ENCODE peak calls at places on chromosomes 12 and 14, in six cellular contexts. One of them, this sample, is unnamed.

GRCh38 chr14:67569011-67569650 is 30.9 kb downstream of the PIGH start:
- DNase-seq in fibroblast of pulmonary artery: no peak
- DNase-seq in astrocyte of the spinal cord: no peak
- DNase-seq in bronchial epithelial cell: no peak
- DNase-seq in activated T-helper 1 cell treated with Interleukin-2 at 50 U/mL for 16 hours: no peak
- DNase-seq in NCI-H2029 treated with DMSO at 0.1 percent for 48 hours: no peak
- DNase-seq in this sample: no peak

GRCh38 chr14:37253905-37254304 is 56.2 kb downstream of the MIPOL1 start:
- DNase-seq in bronchial epithelial cell: peak; percentile 72
- DNase-seq in astrocyte of the spinal cord: peak; percentile 74
- DNase-seq in fibroblast of pulmonary artery: peak; percentile 83
- DNase-seq in activated T-helper 1 cell treated with Interleukin-2 at 50 U/mL for 16 hours: no peak
- DNase-seq in NCI-H2029 treated with DMSO at 0.1 percent for 48 hours: peak; percentile 58
- DNase-seq in this sample: peak; percentile 17

GRCh38 chr12:97568336-97569180 is 106.0 kb downstream of the RMST start:
- DNase-seq in astrocyte of the spinal cord: no peak
- DNase-seq in NCI-H2029 treated with DMSO at 0.1 percent for 48 hours: no peak
- DNase-seq in fibroblast of pulmonary artery: no peak
- DNase-seq in bronchial epithelial cell: peak; percentile 98
- DNase-seq in activated T-helper 1 cell treated with Interleukin-2 at 50 U/mL for 16 hours: no peak
- DNase-seq in this sample: peak; percentile 31

GRCh38 chr12:129871991-129872969 is 31.5 kb downstream of the TMEM132D start:
- DNase-seq in NCI-H2029 treated with DMSO at 0.1 percent for 48 hours: peak; percentile 56
- DNase-seq in astrocyte of the spinal cord: no peak
- DNase-seq in bronchial epithelial cell: no peak
- DNase-seq in activated T-helper 1 cell treated with Interleukin-2 at 50 U/mL for 16 hours: no peak
- DNase-seq in fibroblast of pulmonary artery: no peak
- DNase-seq in this sample: no peak

GRCh38 chr14:90538095-90538494 is 141.3 kb downstream of the CALM1 start:
- DNase-seq in activated T-helper 1 cell treated with Interleukin-2 at 50 U/mL for 16 hours: no peak
- DNase-seq in fibroblast of pulmonary artery: no peak
- DNase-seq in NCI-H2029 treated with DMSO at 0.1 percent for 48 hours: no peak
- DNase-seq in astrocyte of the spinal cord: no peak
- DNase-seq in bronchial epithelial cell: no peak
- DNase-seq in this sample: no peak

GRCh38 chr14:105055334-105055733 is 9.9 kb downstream of the GPR132 start:
- DNase-seq in NCI-H2029 treated with DMSO at 0.1 percent for 48 hours: no peak
- DNase-seq in bronchial epithelial cell: no peak
- DNase-seq in fibroblast of pulmonary artery: no peak
- DNase-seq in activated T-helper 1 cell treated with Interleukin-2 at 50 U/mL for 16 hours: no peak
- DNase-seq in astrocyte of the spinal cord: no peak
- DNase-seq in this sample: no peak

GRCh38 chr12:94973202-94973601 is 30.3 kb downstream of the NDUFA12 start:
- DNase-seq in activated T-helper 1 cell treated with Interleukin-2 at 50 U/mL for 16 hours: no peak
- DNase-seq in NCI-H2029 treated with DMSO at 0.1 percent for 48 hours: no peak
- DNase-seq in astrocyte of the spinal cord: no peak
- DNase-seq in bronchial epithelial cell: no peak
- DNase-seq in fibroblast of pulmonary artery: peak; percentile 36
- DNase-seq in this sample: no peak

GRCh38 chr14:38238332-38238731 is 17.6 kb downstream of the CLEC14A start:
- DNase-seq in fibroblast of pulmonary artery: peak; percentile 35
- DNase-seq in activated T-helper 1 cell treated with Interleukin-2 at 50 U/mL for 16 hours: no peak
- DNase-seq in bronchial epithelial cell: no peak
- DNase-seq in astrocyte of the spinal cord: peak; percentile 15
- DNase-seq in NCI-H2029 treated with DMSO at 0.1 percent for 48 hours: no peak
- DNase-seq in this sample: no peak

GRCh38 chr14:38255673-38256357 is at the start of gene CLEC14A:
- DNase-seq in bronchial epithelial cell: no peak
- DNase-seq in astrocyte of the spinal cord: peak; percentile 13
- DNase-seq in NCI-H2029 treated with DMSO at 0.1 percent for 48 hours: no peak
- DNase-seq in fibroblast of pulmonary artery: no peak
- DNase-seq in activated T-helper 1 cell treated with Interleukin-2 at 50 U/mL for 16 hours: no peak
- DNase-seq in this sample: peak; percentile 23

GRCh38 chr14:96739511-96739910 is 57.7 kb upstream of the VRK1 start:
- DNase-seq in NCI-H2029 treated with DMSO at 0.1 percent for 48 hours: no peak
- DNase-seq in activated T-helper 1 cell treated with Interleukin-2 at 50 U/mL for 16 hours: no peak
- DNase-seq in astrocyte of the spinal cord: no peak
- DNase-seq in fibroblast of pulmonary artery: no peak
- DNase-seq in bronchial epithelial cell: no peak
- DNase-seq in this sample: no peak

GRCh38 chr12:52119398-52120254 is 40.1 kb downstream of the SMIM41 start:
- DNase-seq in fibroblast of pulmonary artery: peak; percentile 16
- DNase-seq in NCI-H2029 treated with DMSO at 0.1 percent for 48 hours: peak; percentile 73
- DNase-seq in astrocyte of the spinal cord: peak; percentile 28
- DNase-seq in bronchial epithelial cell: peak; percentile 37
- DNase-seq in activated T-helper 1 cell treated with Interleukin-2 at 50 U/mL for 16 hours: no peak
- DNase-seq in this sample: peak; percentile 64

GRCh38 chr12:788288-788687 is 35.9 kb downstream of the WNK1 start:
- DNase-seq in bronchial epithelial cell: no peak
- DNase-seq in activated T-helper 1 cell treated with Interleukin-2 at 50 U/mL for 16 hours: no peak
- DNase-seq in astrocyte of the spinal cord: no peak
- DNase-seq in NCI-H2029 treated with DMSO at 0.1 percent for 48 hours: no peak
- DNase-seq in fibroblast of pulmonary artery: no peak
- DNase-seq in this sample: no peak

GRCh38 chr12:17108877-17109520 is 503.0 kb upstream of the LMO3 start:
- DNase-seq in activated T-helper 1 cell treated with Interleukin-2 at 50 U/mL for 16 hours: no peak
- DNase-seq in NCI-H2029 treated with DMSO at 0.1 percent for 48 hours: no peak
- DNase-seq in bronchial epithelial cell: peak; percentile 21
- DNase-seq in fibroblast of pulmonary artery: no peak
- DNase-seq in astrocyte of the spinal cord: peak; percentile 58
- DNase-seq in this sample: no peak

GRCh38 chr12:106248177-106248848 is 493 bp upstream of the CKAP4 start:
- DNase-seq in fibroblast of pulmonary artery: peak; percentile 85
- DNase-seq in bronchial epithelial cell: peak; percentile 39
- DNase-seq in NCI-H2029 treated with DMSO at 0.1 percent for 48 hours: no peak
- DNase-seq in activated T-helper 1 cell treated with Interleukin-2 at 50 U/mL for 16 hours: no peak
- DNase-seq in astrocyte of the spinal cord: peak; percentile 68
- DNase-seq in this sample: peak; percentile 73

GRCh38 chr12:54390668-54391551 is 6.4 kb upstream of the ZNF385A start:
- DNase-seq in NCI-H2029 treated with DMSO at 0.1 percent for 48 hours: no peak
- DNase-seq in activated T-helper 1 cell treated with Interleukin-2 at 50 U/mL for 16 hours: peak; percentile 54
- DNase-seq in bronchial epithelial cell: peak; percentile 60
- DNase-seq in fibroblast of pulmonary artery: no peak
- DNase-seq in astrocyte of the spinal cord: no peak
- DNase-seq in this sample: no peak

GRCh38 chr12:132834181-132834711 is 5.6 kb upstream of the GOLGA3 start:
- DNase-seq in NCI-H2029 treated with DMSO at 0.1 percent for 48 hours: no peak
- DNase-seq in bronchial epithelial cell: no peak
- DNase-seq in fibroblast of pulmonary artery: no peak
- DNase-seq in activated T-helper 1 cell treated with Interleukin-2 at 50 U/mL for 16 hours: no peak
- DNase-seq in astrocyte of the spinal cord: no peak
- DNase-seq in this sample: no peak

GRCh38 chr14:76919811-76920571 is 93.8 kb downstream of the LRRC74A start:
- DNase-seq in NCI-H2029 treated with DMSO at 0.1 percent for 48 hours: peak; percentile 46
- DNase-seq in fibroblast of pulmonary artery: peak; percentile 96
- DNase-seq in bronchial epithelial cell: peak; percentile 31
- DNase-seq in activated T-helper 1 cell treated with Interleukin-2 at 50 U/mL for 16 hours: no peak
- DNase-seq in astrocyte of the spinal cord: peak; percentile 88
- DNase-seq in this sample: peak; percentile 51

GRCh38 chr12:93234641-93235040 is 143.1 kb upstream of the NUDT4 start:
- DNase-seq in astrocyte of the spinal cord: no peak
- DNase-seq in fibroblast of pulmonary artery: no peak
- DNase-seq in activated T-helper 1 cell treated with Interleukin-2 at 50 U/mL for 16 hours: no peak
- DNase-seq in NCI-H2029 treated with DMSO at 0.1 percent for 48 hours: peak; percentile 78
- DNase-seq in bronchial epithelial cell: no peak
- DNase-seq in this sample: no peak

GRCh38 chr12:64077922-64078321 is 144.2 kb downstream of the KICS2 start:
- DNase-seq in fibroblast of pulmonary artery: peak; percentile 36
- DNase-seq in bronchial epithelial cell: peak; percentile 25
- DNase-seq in activated T-helper 1 cell treated with Interleukin-2 at 50 U/mL for 16 hours: no peak
- DNase-seq in NCI-H2029 treated with DMSO at 0.1 percent for 48 hours: no peak
- DNase-seq in astrocyte of the spinal cord: no peak
- DNase-seq in this sample: no peak

GRCh38 chr14:102481791-102482238 is 27.8 kb downstream of the ANKRD9 start:
- DNase-seq in astrocyte of the spinal cord: no peak
- DNase-seq in activated T-helper 1 cell treated with Interleukin-2 at 50 U/mL for 16 hours: no peak
- DNase-seq in bronchial epithelial cell: peak; percentile 81
- DNase-seq in NCI-H2029 treated with DMSO at 0.1 percent for 48 hours: no peak
- DNase-seq in fibroblast of pulmonary artery: peak; percentile 26
- DNase-seq in this sample: peak; percentile 58

GRCh38 chr12:110256780-110257431 is 24.1 kb upstream of the ATP2A2 start:
- DNase-seq in NCI-H2029 treated with DMSO at 0.1 percent for 48 hours: no peak
- DNase-seq in activated T-helper 1 cell treated with Interleukin-2 at 50 U/mL for 16 hours: no peak
- DNase-seq in astrocyte of the spinal cord: peak; percentile 11
- DNase-seq in bronchial epithelial cell: no peak
- DNase-seq in fibroblast of pulmonary artery: no peak
- DNase-seq in this sample: no peak

GRCh38 chr14:74488788-74489397 is 4.2 kb downstream of the NPC2 start:
- DNase-seq in bronchial epithelial cell: peak; percentile 61
- DNase-seq in activated T-helper 1 cell treated with Interleukin-2 at 50 U/mL for 16 hours: no peak
- DNase-seq in NCI-H2029 treated with DMSO at 0.1 percent for 48 hours: no peak
- DNase-seq in fibroblast of pulmonary artery: peak; percentile 72
- DNase-seq in astrocyte of the spinal cord: peak; percentile 62
- DNase-seq in this sample: no peak

GRCh38 chr12:65055874-65056273 is 65.2 kb downstream of the WIF1 start:
- DNase-seq in fibroblast of pulmonary artery: no peak
- DNase-seq in activated T-helper 1 cell treated with Interleukin-2 at 50 U/mL for 16 hours: no peak
- DNase-seq in bronchial epithelial cell: no peak
- DNase-seq in astrocyte of the spinal cord: no peak
- DNase-seq in NCI-H2029 treated with DMSO at 0.1 percent for 48 hours: no peak
- DNase-seq in this sample: no peak

GRCh38 chr12:75275702-75276101 is 54.4 kb downstream of the CAPS2 start:
- DNase-seq in activated T-helper 1 cell treated with Interleukin-2 at 50 U/mL for 16 hours: no peak
- DNase-seq in NCI-H2029 treated with DMSO at 0.1 percent for 48 hours: no peak
- DNase-seq in bronchial epithelial cell: no peak
- DNase-seq in fibroblast of pulmonary artery: no peak
- DNase-seq in astrocyte of the spinal cord: no peak
- DNase-seq in this sample: no peak

GRCh38 chr12:41917827-41918445 is 226.7 kb downstream of the GXYLT1 start:
- DNase-seq in activated T-helper 1 cell treated with Interleukin-2 at 50 U/mL for 16 hours: no peak
- DNase-seq in astrocyte of the spinal cord: peak; percentile 27
- DNase-seq in bronchial epithelial cell: peak; percentile 2
- DNase-seq in fibroblast of pulmonary artery: peak; percentile 18
- DNase-seq in NCI-H2029 treated with DMSO at 0.1 percent for 48 hours: no peak
- DNase-seq in this sample: no peak

GRCh38 chr14:89721991-89722390 is 232.5 kb downstream of the EFCAB11 start:
- DNase-seq in activated T-helper 1 cell treated with Interleukin-2 at 50 U/mL for 16 hours: no peak
- DNase-seq in astrocyte of the spinal cord: no peak
- DNase-seq in fibroblast of pulmonary artery: no peak
- DNase-seq in NCI-H2029 treated with DMSO at 0.1 percent for 48 hours: no peak
- DNase-seq in bronchial epithelial cell: peak; percentile 11
- DNase-seq in this sample: no peak

This sample was measured in left colon.